ENCODE peak calls at places on chromosomes 12 and 14, in four cellular contexts. A is HCT116, Q is endothelial cell of umbilical vein, H is fibroblast of lung. V is an unnamed sample. For H3K4me1, the result is how much of the 10 kb centered on the place peaks cover.

GRCh38 chr14:47259796-47260195 is 415.6 kb downstream of the MDGA2 start:
- DNase-seq in H (no peak), Q (no peak), A (no peak), V (no peak)

GRCh38 chr14:75222208-75222701 is 45.8 kb upstream of the TMED10 start:
- DNase-seq in Q (peak), A (no peak), H (peak), V (no peak)

GRCh38 chr14:35689000-35689460 is 120.1 kb downstream of the RALGAPA1 start:
- DNase-seq in A (no peak), H (no peak), Q (peak), V (no peak)

GRCh38 chr12:42725839-42726238 is 136.3 kb upstream of the PRICKLE1 start:
- DNase-seq in H (peak), A (no peak), Q (peak), V (no peak)

GRCh38 chr14:104343294-104343625 is 204.9 kb downstream of the KIF26A start:
- DNase-seq in H (no peak), Q (no peak), A (no peak), V (no peak)

GRCh38 chr14:105364100-105364708 is 34.1 kb upstream of the TEX22 start:
- DNase-seq in H (peak), A (no peak), Q (no peak), V (no peak)

GRCh38 chr12:48197549-48197966 is 5.5 kb downstream of the OR10AD1 start:
- DNase-seq in Q (peak), H (peak), A (peak), V (peak)

GRCh38 chr12:41473441-41473840 is 285.3 kb downstream of the PDZRN4 start:
- DNase-seq in H (no peak), Q (no peak), A (no peak), V (no peak)

GRCh38 chr12:19657401-19657800 is 218.1 kb downstream of the AEBP2 start:
- DNase-seq in Q (no peak), H (peak), A (no peak), V (no peak)

GRCh38 chr12:99918003-99918402 is 66.7 kb downstream of the ANKS1B start:
- DNase-seq in H (no peak), Q (no peak), A (no peak), V (no peak)

GRCh38 chr12:155646-156045 is 58.3 kb downstream of the SLC6A12 start:
- DNase-seq in A (no peak), H (no peak), Q (no peak), V (no peak)

GRCh38 chr12:15209782-15210181 is 11.4 kb downstream of the RERG start:
- DNase-seq in A (no peak), Q (no peak), H (peak), V (no peak)

GRCh38 chr14:93049867-93050331 is 65.8 kb downstream of the ITPK1 start:
- DNase-seq in A (no peak), Q (peak), H (peak), V (peak)

GRCh38 chr14:91858536-91859275 is 8.6 kb downstream of the TC2N start:
- DNase-seq in A (peak), Q (peak), H (peak), V (no peak)

GRCh38 chr12:54033106-54033979 is 493 bp downstream of the HOXC5 start:
- DNase-seq in Q (no peak), H (no peak), A (no peak), V (peak)

GRCh38 chr14:93994919-93995682 is 2.0 kb upstream of the CCDC197 start:
- DNase-seq in H (peak), A (no peak), Q (no peak), V (no peak)

GRCh38 chr14:96077983-96078686 is 39.0 kb downstream of the C14orf132 start:
- DNase-seq in Q (no peak), A (no peak), H (no peak), V (no peak)

GRCh38 chr14:105091335-105092123 is 26.3 kb upstream of the GPR132 start:
- DNase-seq in Q (no peak), H (no peak), A (peak), V (no peak)

GRCh38 chr12:28191690-28192089 is 1.4 kb downstream of the CCDC91 start:
- DNase-seq in Q (peak), H (peak), A (no peak), V (no peak)

GRCh38 chr12:107377596-107378385 is 284.4 kb upstream of the CRY1 start:
- DNase-seq in A (no peak), H (no peak), Q (no peak), V (no peak)

GRCh38 chr12:107385518-107385917 is 292.2 kb upstream of the CRY1 start:
- DNase-seq in H (no peak), A (no peak), Q (no peak), V (no peak)

GRCh38 chr12:107384645-107385044 is 291.3 kb upstream of the CRY1 start:
- DNase-seq in Q (no peak), A (no peak), H (no peak), V (no peak)

GRCh38 chr12:107375231-107375630 is 281.9 kb upstream of the CRY1 start:
- DNase-seq in A (no peak), Q (no peak), H (no peak), V (no peak)

GRCh38 chr12:107379852-107380567 is 286.7 kb upstream of the CRY1 start:
- DNase-seq in H (peak), Q (no peak), A (peak), V (no peak)
- TF ChIP-seq EZH2 in H (no peak), Q (no peak), A (no peak), V (no peak)

DNA sequence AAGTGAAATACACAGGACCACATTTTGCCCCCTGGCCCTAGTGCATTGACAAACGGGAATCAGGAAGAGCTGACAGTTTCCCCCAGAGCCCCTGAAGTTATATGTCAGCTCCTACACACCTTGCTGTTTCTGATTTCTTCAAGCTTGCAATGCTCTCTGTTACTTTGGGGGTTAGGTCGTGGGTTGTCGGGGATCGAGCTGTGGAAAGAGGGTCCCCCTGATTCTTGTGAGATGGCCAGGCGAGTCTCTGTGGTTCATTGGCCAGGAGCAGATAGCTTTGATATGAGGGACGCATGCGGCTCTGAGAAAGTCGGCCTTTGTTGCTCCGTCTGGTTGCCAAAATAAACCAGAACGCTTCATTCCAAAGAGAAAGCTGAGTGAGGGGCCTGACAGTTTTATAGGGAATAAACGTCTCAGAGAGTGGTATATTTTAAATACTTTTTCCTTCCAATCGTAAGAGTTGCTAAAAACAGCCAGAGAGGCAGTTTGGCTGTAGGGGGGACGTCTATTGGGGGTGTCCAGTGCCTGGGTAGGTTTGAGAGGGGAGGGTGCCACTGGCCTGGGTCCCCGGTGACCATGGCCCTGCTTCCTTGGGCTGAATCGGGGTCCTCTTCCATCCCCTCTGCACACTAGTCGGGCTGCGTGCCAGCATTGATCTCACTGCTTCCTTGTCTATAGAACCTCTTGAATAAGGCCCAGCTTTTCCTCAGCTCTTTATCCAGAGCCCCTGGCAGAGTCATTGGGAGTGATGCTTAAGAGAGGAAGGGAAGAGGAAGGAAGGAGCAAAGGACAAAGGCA is 18.9 kb downstream of the CCND2 start:
- DNase-seq in H (no peak), Q (no peak), A (no peak), V (no peak)
- H3K4me1 ChIP-seq in H (under half), Q (under half), A (under half), V (under half)

GRCh38 chr14:98498019-98498885 is 773.7 kb downstream of the BCL11B start:
- DNase-seq in A (no peak), Q (no peak), H (no peak), V (no peak)
- H3K27ac ChIP-seq in A (no peak), Q (no peak), H (no peak), V (no peak)

GRCh38 chr12:95790912-95791849 is 617 bp upstream of the NTN4 start:
- DNase-seq in H (peak), Q (peak), A (no peak), V (peak)
- TF ChIP-seq EZH2 in H (peak), Q (no peak), A (peak), V (peak)

DNA sequence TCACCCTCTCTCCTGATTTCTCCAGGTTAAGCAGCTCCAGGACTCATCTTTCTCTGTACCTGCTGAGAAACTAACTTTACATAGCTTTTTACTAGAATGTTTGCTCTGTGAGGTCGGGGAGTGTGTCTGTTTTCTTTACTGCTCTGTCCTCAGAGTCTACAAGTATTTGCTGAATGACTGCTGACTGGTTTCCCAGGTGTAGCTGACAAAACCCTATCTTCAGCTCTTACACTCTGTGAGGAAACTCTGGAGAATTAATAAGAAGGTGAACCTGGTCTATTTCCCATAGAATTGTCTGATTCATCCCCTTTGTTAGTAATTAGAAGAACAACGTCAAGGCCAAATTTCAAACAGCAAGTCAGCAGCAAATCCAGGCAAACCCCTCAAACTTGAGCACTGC is 226.8 kb downstream of the ZFP36L1 start:
- DNase-seq in H (no peak), Q (no peak), A (no peak), V (no peak)
- H3K4me1 ChIP-seq in H (under half), Q (under half), A (under half), V (half or more)

GRCh38 chr12:112020947-112021457 is 7.8 kb downstream of the ERP29 start:
- DNase-seq in H (no peak), Q (no peak), A (no peak), V (no peak)
- H3K27ac ChIP-seq in H (no peak), Q (no peak), A (no peak), V (no peak)

GRCh38 chr12:114689075-114689994 is 5.4 kb upstream of the TBX3 start:
- DNase-seq in Q (no peak), A (no peak), H (no peak), V (no peak)
- TF ChIP-seq EZH2 in Q (peak), A (no peak), H (no peak), V (peak)

DNA sequence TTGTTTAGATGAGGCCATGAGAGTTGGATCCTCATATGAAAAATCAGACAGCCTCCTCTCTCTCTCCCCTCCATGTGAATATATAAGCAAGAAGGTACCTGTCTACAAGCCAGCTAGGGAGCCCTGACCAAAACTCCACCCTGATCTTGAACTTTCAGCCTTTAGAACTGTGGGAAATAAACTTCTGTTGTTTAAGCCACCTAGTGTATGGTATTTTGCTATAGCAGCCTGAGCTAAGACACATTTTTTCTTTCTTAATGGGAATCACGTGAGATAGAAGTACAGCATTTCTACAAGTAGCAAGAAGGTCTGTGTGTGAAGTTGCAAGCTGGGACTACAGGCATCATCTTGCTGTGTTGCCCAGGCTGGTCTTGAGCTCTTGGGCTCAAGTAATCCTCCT is 16.3 kb upstream of the ABHD12B start:
- DNase-seq in H (peak), Q (no peak), A (no peak), V (no peak)
- H3K4me1 ChIP-seq in H (under half), Q (under half), A (under half), V (under half)

GRCh38 chr14:71426001-71426400 is 506.2 kb upstream of the RGS6 start:
- DNase-seq in A (no peak), Q (no peak), H (no peak), V (no peak)

GRCh38 chr14:71418591-71419245 is 511.5 kb downstream of the PCNX1 start:
- DNase-seq in H (no peak), A (no peak), Q (no peak), V (no peak)

GRCh38 chr14:71423481-71423880 is 508.7 kb upstream of the RGS6 start:
- DNase-seq in Q (no peak), H (no peak), A (no peak), V (no peak)
- H3K27ac ChIP-seq in Q (no peak), H (no peak), A (no peak), V (no peak)

DNA sequence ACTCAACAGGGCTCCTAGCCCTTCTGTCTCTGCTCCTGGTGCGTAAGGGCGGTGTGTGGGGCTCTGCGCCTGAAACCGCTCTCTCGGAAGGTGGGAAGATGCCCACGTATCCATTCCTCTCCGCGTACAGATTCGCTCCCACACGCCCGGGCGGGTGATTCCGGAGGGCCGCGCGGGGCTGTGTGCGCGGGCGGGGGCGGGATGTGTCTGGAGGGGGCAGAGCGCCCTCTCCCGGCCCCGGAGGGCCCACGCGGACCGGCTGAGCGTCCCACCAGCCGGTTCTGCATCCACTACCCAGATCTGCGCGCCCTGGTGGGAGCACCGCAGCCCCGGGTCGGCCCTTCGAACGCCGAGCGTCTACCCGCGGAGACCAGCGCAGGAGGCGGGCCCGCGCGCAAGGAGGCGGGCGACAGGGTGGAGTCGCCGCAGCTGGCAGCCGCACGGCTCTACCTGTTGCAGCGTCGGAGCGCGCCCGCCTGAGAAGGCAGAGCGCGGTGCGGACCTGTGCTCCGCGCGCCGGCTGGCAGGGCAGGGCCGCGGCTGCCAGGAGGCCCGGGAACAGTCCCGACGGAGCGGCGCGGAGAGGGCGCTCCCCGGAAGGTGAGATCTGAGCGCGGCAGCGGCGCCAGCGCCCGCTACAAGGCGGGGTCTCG is 1.4 kb upstream of the KCNK13 start:
- DNase-seq in H (peak), Q (peak), A (peak), V (peak)
- TF ChIP-seq EZH2 in H (no peak), Q (peak), A (no peak), V (peak)

V was measured in neural progenitor cell.